ENCODE peak calls at places on chromosomes 4 and X, in ten cellular contexts. V is heart left ventricle, P is K562, B is tibial nerve, R is HepG2, N is body of pancreas, H is suprapubic skin, K is ovary, A is breast epithelium, Z is A549. C is an unnamed sample.

GRCh38 chr4:3388461-3389185 is 53.1 kb upstream of the HGFAC start:
- DNase-seq in V (no peak), P (no peak), B (no peak), R (no peak), N (no peak), H (no peak), K (peak; percentile 37), A (no peak), Z (no peak), C (peak; percentile 9)

GRCh38 chrX:31331928-31332327 is 260.1 kb upstream of the FTHL17 start:
- DNase-seq in V (no peak), P (peak; percentile 7), B (no peak), R (no peak), N (no peak), H (no peak), K (no peak), A (no peak), Z (no peak), C (no peak)

GRCh38 chr4:158067646-158068045 is 105.2 kb downstream of the GASK1B start:
- DNase-seq in V (no peak), P (no peak), B (no peak), R (no peak), N (no peak), H (no peak), K (no peak), A (no peak), Z (no peak), C (no peak)

GRCh38 chrX:34656842-34657780 is at the start of gene TMEM47:
- DNase-seq in V (peak; percentile 78), P (peak; percentile 42), B (peak; percentile 17), R (no peak), N (peak; percentile 73), H (peak; percentile 74), K (peak; percentile 74), A (peak; percentile 40), Z (peak; percentile 40), C (peak; percentile 22)

GRCh38 chrX:136168929-136169735 is 21.8 kb downstream of the FHL1 start:
- DNase-seq in V (peak; percentile 56), P (peak; percentile 62), B (no peak), R (no peak), N (no peak), H (peak; percentile 84), K (no peak), A (no peak), Z (no peak), C (peak; percentile 1)

GRCh38 chr4:152660526-152660925 is 19.3 kb downstream of the TMEM154 start:
- DNase-seq in V (no peak), P (no peak), B (no peak), R (no peak), N (no peak), H (no peak), K (no peak), A (no peak), Z (no peak), C (no peak)

GRCh38 chr4:102627831-102628523 is 126.8 kb downstream of the NFKB1 start:
- DNase-seq in V (no peak), P (no peak), B (no peak), R (no peak), N (no peak), H (no peak), K (no peak), A (no peak), Z (peak; percentile 55), C (peak; percentile 32)

GRCh38 chr4:72567821-72568620 is 1.0 kb downstream of the ADAMTS3 start:
- DNase-seq in V (peak; percentile 39), P (peak; percentile 72), B (peak; percentile 38), R (peak; percentile 3), N (peak; percentile 54), H (peak; percentile 81), K (peak; percentile 86), A (peak; percentile 67), Z (peak; percentile 40), C (peak; percentile 83)

GRCh38 chr4:108155373-108155772 is 13.4 kb downstream of the LEF1 start:
- DNase-seq in V (no peak), P (no peak), B (no peak), R (no peak), N (no peak), H (no peak), K (no peak), A (no peak), Z (no peak), C (no peak)

GRCh38 chr4:73606465-73606974 is 13.7 kb downstream of the RASSF6 start:
- DNase-seq in V (no peak), P (no peak), B (no peak), R (no peak), N (no peak), H (no peak), K (no peak), A (no peak), Z (no peak), C (no peak)
- TF ChIP-seq POLR2A in V (no peak), P (no peak), B (no peak), R (no peak), N (no peak), H (no peak), K (no peak), A (no peak), Z (no peak), C (no peak)

GRCh38 chrX:28697732-28698131 is 110.5 kb downstream of the IL1RAPL1 start:
- DNase-seq in V (no peak), P (no peak), B (no peak), R (no peak), N (no peak), H (no peak), K (no peak), A (no peak), Z (no peak), C (no peak)

DNA sequence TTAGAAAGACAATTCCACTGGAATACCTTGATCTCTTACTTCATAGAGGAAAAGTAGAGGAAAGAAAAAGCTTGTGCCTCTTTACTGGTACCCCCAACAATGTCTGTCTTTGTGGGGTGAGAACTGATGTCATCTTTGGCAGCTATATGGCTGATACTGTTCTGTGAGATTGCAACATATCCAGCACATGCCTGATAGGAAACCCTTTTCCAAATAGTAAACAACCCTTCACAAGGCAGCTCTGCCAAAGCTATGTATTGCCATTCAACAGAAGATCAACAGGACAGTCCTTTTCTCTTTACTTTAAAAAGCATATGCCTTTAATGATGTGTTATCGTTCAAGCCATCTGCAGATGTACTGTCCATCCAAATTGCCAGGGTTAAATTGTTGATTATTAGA is 105.9 kb downstream of the IL1RAPL1 start:
- DNase-seq in V (no peak), P (no peak), B (no peak), R (no peak), N (no peak), H (no peak), K (no peak), A (no peak), Z (no peak), C (no peak)
- TF ChIP-seq POLR2A in V (no peak), P (no peak), B (peak; percentile 13), R (no peak), N (no peak), H (no peak), K (no peak), A (no peak), Z (no peak), C (no peak)

GRCh38 chrX:49203536-49203935 is 3.5 kb upstream of the SYP start:
- DNase-seq in V (no peak), P (no peak), B (no peak), R (no peak), N (no peak), H (no peak), K (no peak), A (no peak), Z (no peak), C (no peak)

GRCh38 chrX:49202022-49202421 is 2.0 kb upstream of the SYP start:
- DNase-seq in V (no peak), P (no peak), B (no peak), R (no peak), N (no peak), H (no peak), K (no peak), A (no peak), Z (no peak), C (no peak)

GRCh38 chrX:49204709-49205108 is 4.7 kb upstream of the SYP start:
- DNase-seq in V (no peak), P (no peak), B (no peak), R (no peak), N (no peak), H (no peak), K (no peak), A (no peak), Z (no peak), C (no peak)

GRCh38 chrX:49205443-49205842 is 5.5 kb upstream of the SYP start:
- DNase-seq in V (no peak), P (no peak), B (no peak), R (no peak), N (no peak), H (no peak), K (no peak), A (no peak), Z (no peak), C (no peak)

DNA sequence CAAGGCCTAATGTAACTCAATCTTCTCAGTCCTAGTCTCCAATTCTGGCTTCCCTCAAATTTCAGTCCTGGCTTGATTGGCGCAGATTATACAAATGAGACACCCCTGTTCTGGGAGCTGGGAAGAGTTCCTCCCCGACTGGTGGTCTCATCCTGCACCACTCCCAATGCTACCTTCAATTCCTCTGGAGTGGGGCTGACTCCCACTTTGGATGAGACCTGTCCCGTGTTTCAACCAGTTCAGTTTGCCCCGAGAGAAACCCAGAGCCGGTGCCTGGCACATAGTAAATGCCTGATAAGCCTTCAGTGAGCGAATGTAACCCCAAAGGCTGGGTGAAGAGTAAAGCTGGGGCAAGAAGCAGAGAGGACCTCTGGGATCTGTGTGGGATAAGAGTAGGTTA is 4.0 kb upstream of the SYP start:
- DNase-seq in V (no peak), P (no peak), B (no peak), R (no peak), N (no peak), H (no peak), K (no peak), A (no peak), Z (no peak), C (no peak)
- TF ChIP-seq POLR2A in V (no peak), P (no peak), B (no peak), R (no peak), N (no peak), H (no peak), K (no peak), A (no peak), Z (no peak), C (no peak)

DNA sequence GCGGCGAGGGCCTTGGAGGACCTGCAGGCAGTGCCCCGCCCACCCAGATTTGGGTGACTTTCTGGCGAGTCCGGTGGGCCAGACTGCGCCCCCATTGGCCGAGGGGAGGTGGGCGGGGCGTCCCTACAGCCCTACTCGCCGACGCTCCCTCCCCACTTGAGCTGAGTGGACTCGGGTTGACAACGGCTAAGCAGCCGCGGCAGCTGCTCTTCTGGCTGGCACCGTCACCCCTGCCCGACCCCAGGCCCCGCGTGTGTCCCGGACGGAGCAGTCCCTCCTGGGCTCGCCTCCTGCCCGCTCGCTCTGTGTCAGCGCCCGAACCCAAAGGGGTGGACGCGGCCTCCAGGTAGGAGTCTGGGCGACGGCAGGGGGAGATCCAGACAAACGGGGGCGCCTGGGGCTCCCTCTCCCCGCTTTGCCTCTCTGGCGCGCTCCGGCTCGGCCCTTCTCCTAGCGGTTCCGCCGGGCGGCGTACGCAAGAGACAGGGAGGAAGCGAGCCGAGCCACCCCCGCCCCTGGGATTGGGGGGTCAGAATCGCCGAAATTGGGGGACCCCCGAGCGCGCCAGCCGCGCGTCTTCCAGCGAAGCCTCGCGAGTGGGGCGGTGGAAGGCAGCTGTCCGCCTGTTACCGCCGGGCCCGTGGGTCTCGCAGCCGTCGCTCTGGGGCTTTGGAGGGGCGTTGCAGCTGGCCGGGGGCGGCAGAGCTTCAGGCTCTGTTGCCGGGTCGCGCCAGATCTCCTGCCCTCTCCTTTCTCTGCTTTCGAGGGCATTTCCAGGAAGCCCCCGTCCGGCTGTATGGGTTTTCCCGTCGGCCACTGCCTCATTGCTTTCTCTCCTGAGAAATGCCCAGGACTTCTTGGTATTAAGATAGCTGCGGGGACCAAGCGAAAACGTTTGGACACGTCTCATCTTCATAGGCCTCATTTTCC is 46.3 kb downstream of the STARD8 start:
- DNase-seq in V (peak; percentile 86), P (peak; percentile 83), B (peak; percentile 52), R (no peak), N (peak; percentile 72), H (peak; percentile 76), K (peak; percentile 81), A (peak; percentile 38), Z (no peak), C (peak; percentile 76)
- TF ChIP-seq POLR2A in V (no peak), P (peak; percentile 85), B (peak; percentile 63), R (no peak), N (peak; percentile 78), H (no peak), K (peak; percentile 16), A (no peak), Z (no peak), C (peak; percentile 68)

C was measured in erythroblast.